ENCODE peak calls at places on chromosomes 5 and 9, in four cellular contexts. H, J, Q and A are unnamed samples.

GRCh38 chr9:123654647-123655637 is 275.0 kb downstream of the DENND1A start:
- DNase-seq in H (no peak), J (no peak), Q (no peak), A (no peak)

GRCh38 chr5:19855031-19855430 is 133.0 kb downstream of the CDH18 start:
- DNase-seq in H (no peak), J (no peak), Q (no peak), A (no peak)

GRCh38 chr9:137077010-137077747 is at the start of gene UAP1L1:
- DNase-seq in H (peak; percentile 91), J (peak; percentile 78), Q (peak; percentile 82), A (peak; percentile 95)

GRCh38 chr5:172985596-172985995 is 2.0 kb downstream of the ATP6V0E1 start:
- DNase-seq in H (no peak), J (no peak), Q (no peak), A (no peak)

GRCh38 chr5:79200573-79201183 is 35.3 kb upstream of the JMY start:
- DNase-seq in H (no peak), J (no peak), Q (no peak), A (no peak)

GRCh38 chr5:57405984-57406383 is 76.6 kb downstream of the ACTBL2 start:
- DNase-seq in H (no peak), J (no peak), Q (no peak), A (no peak)

GRCh38 chr5:68529581-68529980 is 314.0 kb downstream of the PIK3R1 start:
- DNase-seq in H (no peak), J (no peak), Q (no peak), A (no peak)

GRCh38 chr9:109560470-109561132 is 62.5 kb upstream of the PTPN3 start:
- DNase-seq in H (no peak), J (no peak), Q (no peak), A (no peak)

GRCh38 chr5:102796014-102796413 is 40.9 kb downstream of the PAM start:
- DNase-seq in H (no peak), J (no peak), Q (no peak), A (no peak)

GRCh38 chr9:18857334-18857733 is 175.7 kb downstream of the SAXO1 start:
- DNase-seq in H (no peak), J (no peak), Q (no peak), A (no peak)

GRCh38 chr5:124457101-124457500 is 289.3 kb downstream of the ZNF608 start:
- DNase-seq in H (no peak), J (no peak), Q (no peak), A (no peak)

GRCh38 chr5:124456244-124456643 is 290.2 kb downstream of the ZNF608 start:
- DNase-seq in H (no peak), J (no peak), Q (no peak), A (no peak)

GRCh38 chr5:124460666-124461065 is 285.8 kb downstream of the ZNF608 start:
- DNase-seq in H (no peak), J (no peak), Q (no peak), A (no peak)

GRCh38 chr5:124460000-124460399 is 286.4 kb downstream of the ZNF608 start:
- DNase-seq in H (no peak), J (no peak), Q (no peak), A (no peak)

GRCh38 chr5:124457901-124458300 is 288.5 kb downstream of the ZNF608 start:
- DNase-seq in H (no peak), J (no peak), Q (no peak), A (no peak)
- H3K4me3 ChIP-seq in H (no peak overlapping the region), J (no peak overlapping the region), Q (no peak overlapping the region), A (no peak overlapping the region)

DNA sequence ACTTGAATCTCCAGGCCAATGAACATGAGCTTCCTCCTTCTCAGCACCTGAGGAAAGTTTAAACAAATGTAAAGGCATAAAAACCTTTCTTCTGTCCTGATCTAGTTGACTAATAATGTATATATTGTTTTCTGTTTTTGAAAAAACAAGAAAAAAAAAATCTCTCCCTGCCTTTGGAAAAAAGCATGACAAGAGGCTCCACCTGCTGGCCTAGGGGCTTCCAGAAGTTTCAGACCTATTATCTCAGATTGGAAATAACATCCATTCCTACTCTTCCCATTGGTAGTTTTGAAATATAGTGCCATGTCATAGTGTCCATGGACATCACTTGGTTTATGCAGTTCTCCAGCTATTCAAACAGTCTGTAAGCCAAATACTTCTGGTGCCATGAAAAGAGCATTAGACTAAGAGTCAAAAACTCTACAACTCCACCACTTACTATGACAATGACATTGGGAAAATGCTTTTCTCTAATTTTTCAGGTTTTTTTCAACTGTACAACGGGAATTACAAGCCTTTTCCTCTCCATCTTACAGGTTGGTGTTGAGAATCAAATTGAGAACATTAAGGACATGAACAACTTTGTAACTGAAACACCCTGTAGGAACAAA is 409.6 kb upstream of the MPDZ start:
- DNase-seq in H (no peak), J (no peak), Q (no peak), A (no peak)
- TF ChIP-seq CTCF in H (peak; percentile 48), J (no peak), Q (no peak), A (no peak)

GRCh38 chr5:147073098-147073497 is 161.7 kb upstream of the STK32A start:
- DNase-seq in H (no peak), J (peak; percentile 35), Q (no peak), A (no peak)
- TF ChIP-seq POLR2A in H (no peak), J (no peak), Q (no peak), A (no peak)

GRCh38 chr9:114854736-114855355 is 49.0 kb upstream of the TNFSF15 start:
- DNase-seq in H (no peak), J (no peak), Q (no peak), A (no peak)
- H3K4me3 ChIP-seq in H (no peak overlapping the region), J (no peak overlapping the region), Q (no peak overlapping the region), A (no peak overlapping the region)

GRCh38 chr5:61277190-61277589 is 54.9 kb upstream of the ZSWIM6 start:
- DNase-seq in H (no peak), J (no peak), Q (no peak), A (no peak)
- TF ChIP-seq CTCF in H (peak; percentile 14), J (no peak), Q (no peak), A (no peak)

GRCh38 chr5:141513627-141514329 is 24.9 kb downstream of the PCDHGC5 start:
- DNase-seq in H (peak; percentile 94), J (no peak), Q (peak; percentile 95), A (peak; percentile 78)
- TF ChIP-seq POLR2A in H (no peak), J (no peak), Q (peak; percentile 69), A (no peak)

GRCh38 chr9:95005276-95006141 is 279.0 kb downstream of the AOPEP start:
- DNase-seq in H (no peak), J (no peak), Q (peak; percentile 30), A (no peak)

GRCh38 chr9:95009459-95009858 is 283.0 kb downstream of the AOPEP start:
- DNase-seq in H (no peak), J (no peak), Q (no peak), A (no peak)

GRCh38 chr9:95008151-95008771 is 281.8 kb downstream of the AOPEP start:
- DNase-seq in H (no peak), J (no peak), Q (peak; percentile 37), A (no peak)

GRCh38 chr9:95004452-95005275 is 278.2 kb downstream of the AOPEP start:
- DNase-seq in H (peak; percentile 83), J (peak; percentile 74), Q (peak; percentile 73), A (no peak)

GRCh38 chr9:95007470-95007869 is 281.0 kb downstream of the AOPEP start:
- DNase-seq in H (no peak), J (no peak), Q (peak; percentile 38), A (no peak)
- H3K4me3 ChIP-seq in H (peak overlapping the region; percentile 83), J (peak overlapping the region; percentile 63), Q (peak overlapping the region; percentile 95), A (no peak overlapping the region)